ENCODE peak calls at places on chromosomes 7 and 10, in six cellular contexts. One of them, this sample, is unnamed.
A peak's percentile ranks its signal among the peaks of the same experiment; 100 is the strongest.

GRCh38 chr7:21903074-21903786 is 42.5 kb downstream of the CDCA7L start:
- DNase-seq in stimulated activated CD8-positive, alpha-beta memory T cell treated with anti-CD3 and anti-CD28 coated beads, Interleukin-2, amount 100 ng/mL, for 1 hour: no peak
- DNase-seq in T follicular helper cell: no peak
- DNase-seq in G401: no peak
- DNase-seq in activated effector memory CD4-positive, alpha-beta T cell treated with anti-CD3 and anti-CD28 coated beads, Interleukin-2, amount 50 U/mL, for 16 hours: no peak
- DNase-seq in NCI-H1092: no peak
- DNase-seq in this sample: no peak

GRCh38 chr7:99372275-99373085 is 2.0 kb upstream of the ARPC1B start:
- DNase-seq in stimulated activated CD8-positive, alpha-beta memory T cell treated with anti-CD3 and anti-CD28 coated beads, Interleukin-2, amount 100 ng/mL, for 1 hour: no peak
- DNase-seq in T follicular helper cell: no peak
- DNase-seq in G401: no peak
- DNase-seq in activated effector memory CD4-positive, alpha-beta T cell treated with anti-CD3 and anti-CD28 coated beads, Interleukin-2, amount 50 U/mL, for 16 hours: no peak
- DNase-seq in NCI-H1092: no peak
- DNase-seq in this sample: no peak

GRCh38 chr10:27157150-27157549 is 2.0 kb downstream of the MASTL start:
- DNase-seq in stimulated activated CD8-positive, alpha-beta memory T cell treated with anti-CD3 and anti-CD28 coated beads, Interleukin-2, amount 100 ng/mL, for 1 hour: no peak
- DNase-seq in T follicular helper cell: no peak
- DNase-seq in G401: no peak
- DNase-seq in activated effector memory CD4-positive, alpha-beta T cell treated with anti-CD3 and anti-CD28 coated beads, Interleukin-2, amount 50 U/mL, for 16 hours: no peak
- DNase-seq in NCI-H1092: no peak
- DNase-seq in this sample: no peak

GRCh38 chr7:88184848-88185304 is 35.0 kb downstream of the SRI start:
- DNase-seq in stimulated activated CD8-positive, alpha-beta memory T cell treated with anti-CD3 and anti-CD28 coated beads, Interleukin-2, amount 100 ng/mL, for 1 hour: no peak
- DNase-seq in T follicular helper cell: no peak
- DNase-seq in G401: no peak
- DNase-seq in activated effector memory CD4-positive, alpha-beta T cell treated with anti-CD3 and anti-CD28 coated beads, Interleukin-2, amount 50 U/mL, for 16 hours: peak; percentile 64
- DNase-seq in NCI-H1092: no peak
- DNase-seq in this sample: no peak

GRCh38 chr7:106358103-106358663 is 73.4 kb upstream of the NAMPT start:
- DNase-seq in stimulated activated CD8-positive, alpha-beta memory T cell treated with anti-CD3 and anti-CD28 coated beads, Interleukin-2, amount 100 ng/mL, for 1 hour: no peak
- DNase-seq in T follicular helper cell: no peak
- DNase-seq in G401: no peak
- DNase-seq in activated effector memory CD4-positive, alpha-beta T cell treated with anti-CD3 and anti-CD28 coated beads, Interleukin-2, amount 50 U/mL, for 16 hours: no peak
- DNase-seq in NCI-H1092: no peak
- DNase-seq in this sample: no peak

GRCh38 chr10:107814865-107815487 is 650.5 kb upstream of the SORCS1 start:
- DNase-seq in stimulated activated CD8-positive, alpha-beta memory T cell treated with anti-CD3 and anti-CD28 coated beads, Interleukin-2, amount 100 ng/mL, for 1 hour: no peak
- DNase-seq in T follicular helper cell: no peak
- DNase-seq in G401: peak; percentile 33
- DNase-seq in activated effector memory CD4-positive, alpha-beta T cell treated with anti-CD3 and anti-CD28 coated beads, Interleukin-2, amount 50 U/mL, for 16 hours: no peak
- DNase-seq in NCI-H1092: no peak
- DNase-seq in this sample: no peak

GRCh38 chr7:33905389-33906032 is at the start of gene BMPER:
- DNase-seq in stimulated activated CD8-positive, alpha-beta memory T cell treated with anti-CD3 and anti-CD28 coated beads, Interleukin-2, amount 100 ng/mL, for 1 hour: no peak
- DNase-seq in T follicular helper cell: no peak
- DNase-seq in G401: peak; percentile 67
- DNase-seq in activated effector memory CD4-positive, alpha-beta T cell treated with anti-CD3 and anti-CD28 coated beads, Interleukin-2, amount 50 U/mL, for 16 hours: no peak
- DNase-seq in NCI-H1092: peak; percentile 68
- DNase-seq in this sample: no peak

GRCh38 chr7:37448057-37448636 is 517 bp downstream of the ELMO1 start:
- DNase-seq in stimulated activated CD8-positive, alpha-beta memory T cell treated with anti-CD3 and anti-CD28 coated beads, Interleukin-2, amount 100 ng/mL, for 1 hour: peak; percentile 4
- DNase-seq in T follicular helper cell: peak; percentile 14
- DNase-seq in G401: no peak
- DNase-seq in activated effector memory CD4-positive, alpha-beta T cell treated with anti-CD3 and anti-CD28 coated beads, Interleukin-2, amount 50 U/mL, for 16 hours: peak; percentile 77
- DNase-seq in NCI-H1092: no peak
- DNase-seq in this sample: no peak

GRCh38 chr7:131627589-131628212 is 71.3 kb upstream of the PODXL start:
- DNase-seq in stimulated activated CD8-positive, alpha-beta memory T cell treated with anti-CD3 and anti-CD28 coated beads, Interleukin-2, amount 100 ng/mL, for 1 hour: no peak
- DNase-seq in T follicular helper cell: no peak
- DNase-seq in G401: no peak
- DNase-seq in activated effector memory CD4-positive, alpha-beta T cell treated with anti-CD3 and anti-CD28 coated beads, Interleukin-2, amount 50 U/mL, for 16 hours: no peak
- DNase-seq in NCI-H1092: no peak
- DNase-seq in this sample: no peak

GRCh38 chr10:132964231-132964630 is 21.9 kb upstream of the CFAP46 start:
- DNase-seq in stimulated activated CD8-positive, alpha-beta memory T cell treated with anti-CD3 and anti-CD28 coated beads, Interleukin-2, amount 100 ng/mL, for 1 hour: no peak
- DNase-seq in T follicular helper cell: no peak
- DNase-seq in G401: no peak
- DNase-seq in activated effector memory CD4-positive, alpha-beta T cell treated with anti-CD3 and anti-CD28 coated beads, Interleukin-2, amount 50 U/mL, for 16 hours: peak; percentile 53
- DNase-seq in NCI-H1092: no peak
- DNase-seq in this sample: peak; percentile 81

GRCh38 chr10:90818736-90819135 is 39.1 kb downstream of the HTR7 start:
- DNase-seq in stimulated activated CD8-positive, alpha-beta memory T cell treated with anti-CD3 and anti-CD28 coated beads, Interleukin-2, amount 100 ng/mL, for 1 hour: no peak
- DNase-seq in T follicular helper cell: no peak
- DNase-seq in G401: no peak
- DNase-seq in activated effector memory CD4-positive, alpha-beta T cell treated with anti-CD3 and anti-CD28 coated beads, Interleukin-2, amount 50 U/mL, for 16 hours: no peak
- DNase-seq in NCI-H1092: no peak
- DNase-seq in this sample: no peak

GRCh38 chr7:43850348-43851116 is 18.8 kb downstream of the MRPS24 start:
- DNase-seq in stimulated activated CD8-positive, alpha-beta memory T cell treated with anti-CD3 and anti-CD28 coated beads, Interleukin-2, amount 100 ng/mL, for 1 hour: no peak
- DNase-seq in T follicular helper cell: no peak
- DNase-seq in G401: no peak
- DNase-seq in activated effector memory CD4-positive, alpha-beta T cell treated with anti-CD3 and anti-CD28 coated beads, Interleukin-2, amount 50 U/mL, for 16 hours: no peak
- DNase-seq in NCI-H1092: no peak
- DNase-seq in this sample: no peak

GRCh38 chr7:24979470-24979862 is 512 bp downstream of the OSBPL3 start:
- DNase-seq in stimulated activated CD8-positive, alpha-beta memory T cell treated with anti-CD3 and anti-CD28 coated beads, Interleukin-2, amount 100 ng/mL, for 1 hour: peak; percentile 65
- DNase-seq in T follicular helper cell: peak; percentile 67
- DNase-seq in G401: no peak
- DNase-seq in activated effector memory CD4-positive, alpha-beta T cell treated with anti-CD3 and anti-CD28 coated beads, Interleukin-2, amount 50 U/mL, for 16 hours: peak; percentile 92
- DNase-seq in NCI-H1092: peak; percentile 30
- DNase-seq in this sample: peak; percentile 90

GRCh38 chr10:58157076-58157766 is 110.5 kb downstream of the IPMK start:
- DNase-seq in stimulated activated CD8-positive, alpha-beta memory T cell treated with anti-CD3 and anti-CD28 coated beads, Interleukin-2, amount 100 ng/mL, for 1 hour: no peak
- DNase-seq in T follicular helper cell: no peak
- DNase-seq in G401: no peak
- DNase-seq in activated effector memory CD4-positive, alpha-beta T cell treated with anti-CD3 and anti-CD28 coated beads, Interleukin-2, amount 50 U/mL, for 16 hours: no peak
- DNase-seq in NCI-H1092: no peak
- DNase-seq in this sample: no peak

GRCh38 chr10:1284076-1284475 is 227.9 kb downstream of the WDR37 start:
- DNase-seq in stimulated activated CD8-positive, alpha-beta memory T cell treated with anti-CD3 and anti-CD28 coated beads, Interleukin-2, amount 100 ng/mL, for 1 hour: no peak
- DNase-seq in T follicular helper cell: no peak
- DNase-seq in G401: no peak
- DNase-seq in activated effector memory CD4-positive, alpha-beta T cell treated with anti-CD3 and anti-CD28 coated beads, Interleukin-2, amount 50 U/mL, for 16 hours: no peak
- DNase-seq in NCI-H1092: no peak
- DNase-seq in this sample: no peak

GRCh38 chr7:9983048-9983447 is 990.6 kb upstream of the PHF14 start:
- DNase-seq in stimulated activated CD8-positive, alpha-beta memory T cell treated with anti-CD3 and anti-CD28 coated beads, Interleukin-2, amount 100 ng/mL, for 1 hour: no peak
- DNase-seq in T follicular helper cell: no peak
- DNase-seq in G401: no peak
- DNase-seq in activated effector memory CD4-positive, alpha-beta T cell treated with anti-CD3 and anti-CD28 coated beads, Interleukin-2, amount 50 U/mL, for 16 hours: no peak
- DNase-seq in NCI-H1092: no peak
- DNase-seq in this sample: no peak

GRCh38 chr7:54355842-54356241 is 186.3 kb upstream of the VSTM2A start:
- DNase-seq in stimulated activated CD8-positive, alpha-beta memory T cell treated with anti-CD3 and anti-CD28 coated beads, Interleukin-2, amount 100 ng/mL, for 1 hour: no peak
- DNase-seq in T follicular helper cell: no peak
- DNase-seq in G401: no peak
- DNase-seq in activated effector memory CD4-positive, alpha-beta T cell treated with anti-CD3 and anti-CD28 coated beads, Interleukin-2, amount 50 U/mL, for 16 hours: no peak
- DNase-seq in NCI-H1092: no peak
- DNase-seq in this sample: no peak

GRCh38 chr7:114413741-114414140 is 874 bp upstream of the FOXP2 start:
- DNase-seq in stimulated activated CD8-positive, alpha-beta memory T cell treated with anti-CD3 and anti-CD28 coated beads, Interleukin-2, amount 100 ng/mL, for 1 hour: no peak
- DNase-seq in T follicular helper cell: no peak
- DNase-seq in G401: no peak
- DNase-seq in activated effector memory CD4-positive, alpha-beta T cell treated with anti-CD3 and anti-CD28 coated beads, Interleukin-2, amount 50 U/mL, for 16 hours: no peak
- DNase-seq in NCI-H1092: no peak
- DNase-seq in this sample: no peak

This sample was measured in mesenteric fat pad.